ENCODE peak calls at places on chromosomes 6 and 20, in five cellular contexts. F is PC-9, R is GM20000, D is pancreas, H is fibroblast of lung. G is an unnamed sample.

GRCh38 chr20:50724851-50725721 is 6.3 kb upstream of the PARD6B start:
- DNase-seq in F (peak; percentile 88), R (peak; percentile 19), D (peak; percentile 36), H (peak; percentile 98), G (peak; percentile 96)

GRCh38 chr6:87731818-87732661 is 30.0 kb upstream of the AKIRIN2 start:
- DNase-seq in F (peak; percentile 90), R (peak; percentile 68), D (peak; percentile 86), H (peak; percentile 94), G (peak; percentile 99)

GRCh38 chr6:131936156-131936555 is 15.0 kb downstream of the CCN2 start:
- DNase-seq in F (no peak), R (no peak), D (no peak), H (no peak), G (no peak)

GRCh38 chr6:152721956-152722355 is 24.3 kb downstream of the MYCT1 start:
- DNase-seq in F (no peak), R (no peak), D (no peak), H (no peak), G (no peak)

GRCh38 chr6:136550045-136550329 is 235 bp downstream of the MAP7 start:
- DNase-seq in F (no peak), R (peak; percentile 82), D (no peak), H (no peak), G (no peak)

GRCh38 chr6:40960784-40961430 is 78.1 kb downstream of the UNC5CL start:
- DNase-seq in F (no peak), R (no peak), D (no peak), H (peak; percentile 54), G (peak; percentile 27)

GRCh38 chr6:23413327-23414203 is 712.5 kb upstream of the NRSN1 start:
- DNase-seq in F (no peak), R (no peak), D (no peak), H (peak; percentile 40), G (no peak)

GRCh38 chr6:47047479-47048411 is 5.6 kb upstream of the ADGRF1 start:
- DNase-seq in F (peak; percentile 72), R (peak; percentile 38), D (peak; percentile 30), H (peak; percentile 89), G (peak; percentile 79)

GRCh38 chr20:59792300-59792699 is 141.1 kb downstream of the SYCP2 start:
- DNase-seq in F (no peak), R (no peak), D (no peak), H (no peak), G (no peak)

GRCh38 chr20:40160151-40160550 is 528.9 kb downstream of the MAFB start:
- DNase-seq in F (peak; percentile 25), R (peak; percentile 39), D (peak; percentile 9), H (no peak), G (peak; percentile 78)

GRCh38 chr6:12137480-12137879 is 125.4 kb downstream of the HIVEP1 start:
- DNase-seq in F (peak; percentile 44), R (no peak), D (peak; percentile 42), H (peak; percentile 77), G (peak; percentile 80)

GRCh38 chr6:21808045-21808470 is 214.5 kb downstream of the SOX4 start:
- DNase-seq in F (peak; percentile 18), R (no peak), D (no peak), H (peak; percentile 87), G (peak; percentile 22)

GRCh38 chr20:2507875-2508630 is 662 bp downstream of the ZNF343 start:
- DNase-seq in F (peak; percentile 7), R (no peak), D (no peak), H (no peak), G (peak; percentile 4)

GRCh38 chr6:52076791-52077179 is 10.6 kb downstream of the PKHD1 start:
- DNase-seq in F (no peak), R (no peak), D (no peak), H (no peak), G (no peak)

GRCh38 chr20:3330046-3330741 is 77.3 kb downstream of the DNAAF9 start:
- DNase-seq in F (no peak), R (no peak), D (no peak), H (no peak), G (peak; percentile 24)

GRCh38 chr6:37785688-37786270 is 33.7 kb upstream of the ZFAND3 start:
- DNase-seq in F (no peak), R (no peak), D (no peak), H (no peak), G (no peak)

GRCh38 chr6:133017581-133017980 is 203.2 kb downstream of the RPS12 start:
- DNase-seq in F (no peak), R (no peak), D (no peak), H (peak; percentile 51), G (peak; percentile 42)

GRCh38 chr6:157272866-157273755 is 50.2 kb downstream of the TMEM242 start:
- DNase-seq in F (no peak), R (no peak), D (no peak), H (no peak), G (no peak)

GRCh38 chr20:37142708-37143107 is 36.4 kb upstream of the RPN2 start:
- DNase-seq in F (no peak), R (no peak), D (no peak), H (peak; percentile 39), G (peak; percentile 15)

GRCh38 chr6:128914051-128914450 is 31.1 kb downstream of the LAMA2 start:
- DNase-seq in F (no peak), R (no peak), D (no peak), H (no peak), G (no peak)

GRCh38 chr6:160264213-160264612 is 5.6 kb upstream of the SLC22A2 start:
- DNase-seq in F (no peak), R (no peak), D (no peak), H (no peak), G (no peak)

GRCh38 chr6:155272353-155273222 is 8.8 kb downstream of the CLDN20 start:
- DNase-seq in F (no peak), R (no peak), D (no peak), H (peak; percentile 17), G (no peak)

GRCh38 chr6:55953384-55953783 is 78.0 kb upstream of the BMP5 start:
- DNase-seq in F (no peak), R (no peak), D (no peak), H (peak; percentile 36), G (peak; percentile 61)

GRCh38 chr6:111148110-111148509 is 60.8 kb downstream of the SLC16A10 start:
- DNase-seq in F (no peak), R (no peak), D (no peak), H (no peak), G (no peak)

GRCh38 chr6:29737707-29738630 is 14.7 kb downstream of the HLA-F start:
- DNase-seq in F (peak; percentile 66), R (peak; percentile 71), D (peak; percentile 54), H (peak; percentile 43), G (peak; percentile 84)

GRCh38 chr6:139371421-139372253 is 2.8 kb downstream of the CITED2 start:
- DNase-seq in F (no peak), R (no peak), D (no peak), H (peak; percentile 14), G (no peak)

GRCh38 chr6:144547409-144547808 is 262.3 kb downstream of the UTRN start:
- DNase-seq in F (no peak), R (no peak), D (no peak), H (peak; percentile 21), G (no peak)

GRCh38 chr6:144550392-144550791 is 265.3 kb downstream of the UTRN start:
- DNase-seq in F (no peak), R (no peak), D (no peak), H (no peak), G (no peak)

GRCh38 chr6:144546807-144547206 is 261.7 kb downstream of the UTRN start:
- DNase-seq in F (no peak), R (no peak), D (no peak), H (no peak), G (no peak)

GRCh38 chr6:144551339-144551738 is 266.2 kb downstream of the UTRN start:
- DNase-seq in F (no peak), R (no peak), D (no peak), H (no peak), G (no peak)

DNA sequence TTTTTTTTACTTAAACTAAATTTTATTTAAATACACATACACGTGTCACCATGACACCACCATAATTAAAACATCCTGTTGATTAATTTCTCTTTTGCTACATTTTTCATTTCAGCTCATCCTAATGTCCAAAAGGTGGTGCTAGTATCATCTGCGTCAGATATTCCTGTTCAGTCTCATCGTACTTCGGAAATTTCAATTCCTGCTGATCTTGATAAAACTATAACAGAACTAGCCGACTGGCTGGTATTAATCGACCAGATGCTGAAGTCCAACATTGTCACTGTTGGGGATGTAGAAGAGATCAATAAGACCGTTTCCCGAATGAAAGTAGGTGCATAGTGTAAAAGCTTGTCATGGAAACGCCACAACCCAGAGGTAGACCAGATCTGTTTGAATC is 263.4 kb downstream of the UTRN start:
- DNase-seq in F (no peak), R (no peak), D (no peak), H (no peak), G (no peak)
- TF ChIP-seq CTCF in F (no peak), R (no peak), D (no peak), H (no peak), G (no peak)

DNA sequence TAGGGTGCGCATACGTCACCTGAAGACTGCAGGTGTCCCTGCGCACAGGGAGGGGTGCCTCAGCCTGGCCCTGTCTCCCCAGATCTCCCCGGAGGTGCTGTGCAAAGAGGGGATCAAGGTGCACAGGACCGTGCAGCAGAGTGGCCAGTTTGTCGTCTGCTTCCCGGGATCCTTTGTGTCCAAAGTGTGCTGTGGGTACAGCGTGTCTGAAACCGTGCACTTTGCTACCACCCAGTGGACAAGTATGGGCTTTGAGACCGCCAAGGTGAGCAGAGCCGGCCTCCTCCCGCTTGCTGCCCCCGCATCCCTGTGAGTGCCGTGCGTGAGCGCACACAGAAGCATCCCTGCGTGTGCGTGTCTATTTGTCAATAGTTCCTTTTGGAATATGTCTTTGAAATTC is 150.7 kb downstream of the DTNBP1 start:
- DNase-seq in F (no peak), R (no peak), D (no peak), H (peak; percentile 18), G (no peak)
- TF ChIP-seq CTCF in F (peak; percentile 17), R (no peak), D (no peak), H (peak; percentile 20), G (no peak)

GRCh38 chr20:31720486-31721407 is 1.9 kb downstream of the BCL2L1 start:
- DNase-seq in F (no peak), R (peak; percentile 42), D (no peak), H (no peak), G (peak; percentile 18)
- TF ChIP-seq CTCF in F (no peak), R (peak; percentile 20), D (no peak), H (peak; percentile 1), G (no peak)

GRCh38 chr6:7324520-7324919 is 11.5 kb upstream of the SSR1 start:
- DNase-seq in F (no peak), R (peak; percentile 32), D (no peak), H (no peak), G (no peak)

GRCh38 chr6:7332090-7332745 is 19.2 kb upstream of the SSR1 start:
- DNase-seq in F (no peak), R (no peak), D (no peak), H (no peak), G (peak; percentile 51)

GRCh38 chr6:7331452-7331851 is 18.5 kb upstream of the SSR1 start:
- DNase-seq in F (no peak), R (no peak), D (no peak), H (no peak), G (no peak)

GRCh38 chr6:7325750-7326149 is 12.8 kb upstream of the SSR1 start:
- DNase-seq in F (no peak), R (no peak), D (no peak), H (no peak), G (no peak)

GRCh38 chr6:7328159-7328713 is 15.2 kb upstream of the SSR1 start:
- DNase-seq in F (no peak), R (no peak), D (no peak), H (no peak), G (no peak)
- TF ChIP-seq CTCF in F (no peak), R (no peak), D (no peak), H (no peak), G (no peak)

G was measured in MCF 10A.